ENCODE peak calls at places on chromosomes 7 and 10, in six cellular contexts. One of them, this sample, is unnamed.

GRCh38 chr7:104207348-104207730 is 474 bp downstream of the ORC5 start:
- DNase-seq in tibial nerve: no peak
- DNase-seq in lower leg skin: no peak
- DNase-seq in H54: no peak
- DNase-seq in NB4: peak
- DNase-seq in ovary: no peak
- DNase-seq in this sample: peak

GRCh38 chr10:22590115-22590514 is 124.3 kb downstream of the PIP4K2A start:
- DNase-seq in H54: no peak
- DNase-seq in ovary: no peak
- DNase-seq in tibial nerve: no peak
- DNase-seq in lower leg skin: no peak
- DNase-seq in NB4: no peak
- DNase-seq in this sample: no peak

GRCh38 chr10:77823811-77824542 is 102.6 kb downstream of the DLG5 start:
- DNase-seq in H54: no peak
- DNase-seq in tibial nerve: no peak
- DNase-seq in lower leg skin: no peak
- DNase-seq in NB4: no peak
- DNase-seq in ovary: no peak
- DNase-seq in this sample: no peak

GRCh38 chr7:112152186-112152585 is 54.0 kb downstream of the DOCK4 start:
- DNase-seq in ovary: no peak
- DNase-seq in H54: no peak
- DNase-seq in lower leg skin: no peak
- DNase-seq in tibial nerve: no peak
- DNase-seq in NB4: no peak
- DNase-seq in this sample: no peak

GRCh38 chr10:89624020-89624419 is 21.0 kb downstream of the PANK1 start:
- DNase-seq in NB4: no peak
- DNase-seq in H54: no peak
- DNase-seq in lower leg skin: no peak
- DNase-seq in ovary: no peak
- DNase-seq in tibial nerve: no peak
- DNase-seq in this sample: no peak

GRCh38 chr7:77859343-77859742 is 60.8 kb downstream of the PHTF2 start:
- DNase-seq in H54: no peak
- DNase-seq in ovary: no peak
- DNase-seq in NB4: no peak
- DNase-seq in lower leg skin: no peak
- DNase-seq in tibial nerve: no peak
- DNase-seq in this sample: no peak

GRCh38 chr10:103911021-103911459 is 6.9 kb downstream of the STN1 start:
- DNase-seq in lower leg skin: no peak
- DNase-seq in ovary: no peak
- DNase-seq in tibial nerve: no peak
- DNase-seq in NB4: peak
- DNase-seq in H54: no peak
- DNase-seq in this sample: peak

GRCh38 chr7:152674860-152675760 is 831 bp downstream of the XRCC2 start:
- DNase-seq in ovary: no peak
- DNase-seq in H54: no peak
- DNase-seq in tibial nerve: no peak
- DNase-seq in NB4: peak
- DNase-seq in lower leg skin: no peak
- DNase-seq in this sample: peak

GRCh38 chr10:117242463-117242832 is 1.5 kb downstream of the SLC18A2 start:
- DNase-seq in NB4: no peak
- DNase-seq in lower leg skin: no peak
- DNase-seq in ovary: no peak
- DNase-seq in H54: no peak
- DNase-seq in tibial nerve: no peak
- DNase-seq in this sample: no peak

GRCh38 chr7:81687062-81687461 is 82.8 kb downstream of the HGF start:
- DNase-seq in lower leg skin: no peak
- DNase-seq in H54: no peak
- DNase-seq in ovary: no peak
- DNase-seq in tibial nerve: no peak
- DNase-seq in NB4: no peak
- DNase-seq in this sample: no peak

GRCh38 chr7:36986429-36987362 is 262.4 kb upstream of the AOAH start:
- DNase-seq in lower leg skin: no peak
- DNase-seq in ovary: peak
- DNase-seq in tibial nerve: peak
- DNase-seq in H54: peak
- DNase-seq in NB4: peak
- DNase-seq in this sample: peak

GRCh38 chr10:75612904-75613684 is 181.7 kb downstream of the LRMDA start:
- DNase-seq in ovary: peak
- DNase-seq in lower leg skin: no peak
- DNase-seq in tibial nerve: no peak
- DNase-seq in NB4: peak
- DNase-seq in H54: no peak
- DNase-seq in this sample: no peak

GRCh38 chr10:45373003-45373782 is 823 bp upstream of the ALOX5 start:
- DNase-seq in NB4: no peak
- DNase-seq in H54: no peak
- DNase-seq in lower leg skin: no peak
- DNase-seq in tibial nerve: no peak
- DNase-seq in ovary: no peak
- DNase-seq in this sample: peak

GRCh38 chr7:531777-532176 is 12.1 kb upstream of the PDGFA start:
- DNase-seq in tibial nerve: no peak
- DNase-seq in lower leg skin: no peak
- DNase-seq in ovary: no peak
- DNase-seq in H54: no peak
- DNase-seq in NB4: no peak
- DNase-seq in this sample: no peak

GRCh38 chr7:150406565-150407421 is 27.7 kb downstream of the ZNF775 start:
- DNase-seq in lower leg skin: peak
- DNase-seq in NB4: peak
- DNase-seq in tibial nerve: no peak
- DNase-seq in H54: no peak
- DNase-seq in ovary: peak
- DNase-seq in this sample: peak

GRCh38 chr7:77433901-77434300 is 17.8 kb upstream of the GSAP start:
- DNase-seq in lower leg skin: no peak
- DNase-seq in H54: no peak
- DNase-seq in NB4: no peak
- DNase-seq in ovary: no peak
- DNase-seq in tibial nerve: no peak
- DNase-seq in this sample: no peak

GRCh38 chr7:30647589-30647988 is 34.7 kb downstream of the CRHR2 start:
- DNase-seq in H54: no peak
- DNase-seq in lower leg skin: peak
- DNase-seq in tibial nerve: no peak
- DNase-seq in NB4: no peak
- DNase-seq in ovary: no peak
- DNase-seq in this sample: peak

GRCh38 chr10:104049497-104050250 is 36.0 kb downstream of the COL17A1 start:
- DNase-seq in NB4: no peak
- DNase-seq in ovary: no peak
- DNase-seq in lower leg skin: no peak
- DNase-seq in H54: peak
- DNase-seq in tibial nerve: no peak
- DNase-seq in this sample: no peak

GRCh38 chr10:80413152-80413996 is 5.0 kb downstream of the PRXL2A start:
- DNase-seq in ovary: no peak
- DNase-seq in tibial nerve: no peak
- DNase-seq in lower leg skin: no peak
- DNase-seq in H54: no peak
- DNase-seq in NB4: peak
- DNase-seq in this sample: peak

GRCh38 chr10:13971586-13972475 is 358.9 kb downstream of the FRMD4A start:
- DNase-seq in NB4: no peak
- DNase-seq in lower leg skin: no peak
- DNase-seq in ovary: no peak
- DNase-seq in tibial nerve: no peak
- DNase-seq in H54: no peak
- DNase-seq in this sample: no peak

GRCh38 chr10:133012573-133013359 is 70.4 kb upstream of the CFAP46 start:
- DNase-seq in H54: no peak
- DNase-seq in NB4: no peak
- DNase-seq in lower leg skin: no peak
- DNase-seq in tibial nerve: peak
- DNase-seq in ovary: no peak
- DNase-seq in this sample: no peak

GRCh38 chr10:133011883-133012282 is 69.5 kb upstream of the CFAP46 start:
- DNase-seq in ovary: no peak
- DNase-seq in NB4: no peak
- DNase-seq in H54: no peak
- DNase-seq in lower leg skin: no peak
- DNase-seq in tibial nerve: no peak
- DNase-seq in this sample: no peak

GRCh38 chr10:133015321-133015720 is 72.4 kb upstream of the ADGRA1 start:
- DNase-seq in H54: no peak
- DNase-seq in ovary: no peak
- DNase-seq in NB4: no peak
- DNase-seq in tibial nerve: no peak
- DNase-seq in lower leg skin: no peak
- DNase-seq in this sample: no peak

GRCh38 chr10:133014416-133015210 is 72.2 kb upstream of the CFAP46 start:
- DNase-seq in tibial nerve: no peak
- DNase-seq in lower leg skin: no peak
- DNase-seq in ovary: no peak
- DNase-seq in NB4: no peak
- DNase-seq in H54: no peak
- DNase-seq in this sample: no peak

GRCh38 chr10:133013478-133013877 is 71.1 kb upstream of the CFAP46 start:
- DNase-seq in NB4: peak
- DNase-seq in lower leg skin: no peak
- DNase-seq in H54: no peak
- DNase-seq in ovary: no peak
- DNase-seq in tibial nerve: no peak
- DNase-seq in this sample: no peak
- TF ChIP-seq POLR2A in NB4: no peak
- TF ChIP-seq POLR2A in lower leg skin: no peak
- TF ChIP-seq POLR2A in H54: no peak
- TF ChIP-seq POLR2A in ovary: no peak
- TF ChIP-seq POLR2A in tibial nerve: no peak
- TF ChIP-seq POLR2A in this sample: no peak

GRCh38 chr10:67171970-67172369 is 246.1 kb downstream of the LRRTM3 start:
- DNase-seq in ovary: no peak
- DNase-seq in tibial nerve: no peak
- DNase-seq in NB4: no peak
- DNase-seq in H54: no peak
- DNase-seq in lower leg skin: no peak
- DNase-seq in this sample: no peak

GRCh38 chr10:67175354-67175753 is 249.5 kb downstream of the LRRTM3 start:
- DNase-seq in ovary: no peak
- DNase-seq in NB4: no peak
- DNase-seq in H54: no peak
- DNase-seq in tibial nerve: no peak
- DNase-seq in lower leg skin: no peak
- DNase-seq in this sample: no peak

DNA sequence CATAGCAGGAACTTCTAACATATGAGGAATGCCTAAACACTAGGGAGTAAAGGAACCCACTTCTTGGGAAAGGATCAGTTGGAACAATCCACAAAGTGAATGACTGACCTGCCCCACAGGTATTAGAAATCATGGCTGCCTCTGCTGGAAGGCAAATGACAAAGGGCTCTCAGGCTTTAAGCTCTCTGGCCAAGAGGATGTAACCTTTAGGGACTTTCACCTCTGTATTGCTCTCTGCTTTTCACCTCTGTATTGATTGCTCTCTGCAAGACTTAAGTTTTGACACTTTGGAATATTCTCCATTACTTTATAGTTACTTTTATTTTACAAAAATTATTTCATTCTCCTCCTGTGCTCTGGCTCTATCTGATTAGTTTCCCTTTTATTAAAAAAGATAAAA is 248.0 kb downstream of the LRRTM3 start:
- DNase-seq in H54: no peak
- DNase-seq in lower leg skin: no peak
- DNase-seq in ovary: no peak
- DNase-seq in tibial nerve: no peak
- DNase-seq in NB4: no peak
- DNase-seq in this sample: no peak
- TF ChIP-seq POLR2A in H54: no peak
- TF ChIP-seq POLR2A in lower leg skin: no peak
- TF ChIP-seq POLR2A in ovary: no peak
- TF ChIP-seq POLR2A in tibial nerve: no peak
- TF ChIP-seq POLR2A in NB4: no peak
- TF ChIP-seq POLR2A in this sample: no peak

DNA sequence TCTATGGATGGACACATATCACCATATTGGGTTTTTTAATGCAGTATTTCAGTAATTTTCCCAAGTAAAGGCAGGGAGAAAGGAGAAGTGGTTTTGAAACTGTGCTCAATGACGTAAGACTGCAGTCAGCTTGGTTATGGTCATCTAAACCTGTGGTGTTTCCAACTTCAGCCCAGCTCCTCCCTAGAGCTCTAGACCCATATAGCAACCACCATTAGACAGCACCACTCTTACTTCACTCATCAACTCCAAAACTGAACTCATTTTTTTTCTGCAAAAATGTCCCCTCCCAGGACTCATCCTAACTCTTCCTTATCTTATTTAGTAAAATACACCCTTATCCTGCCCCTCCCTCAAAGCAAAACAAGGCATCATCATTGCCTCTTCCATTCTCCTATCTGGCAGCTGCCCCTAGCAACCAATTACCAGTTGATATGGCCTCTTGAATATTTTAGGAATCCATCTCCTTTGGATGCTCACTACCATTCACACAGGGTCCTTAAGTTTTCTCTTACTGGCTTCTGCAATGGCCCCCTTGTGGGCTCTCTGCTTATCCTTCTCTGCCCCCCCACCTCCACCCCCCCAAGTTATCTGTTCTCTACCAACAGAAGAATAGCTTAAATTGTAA is 1.5 kb upstream of the RALA start:
- DNase-seq in NB4: peak
- DNase-seq in lower leg skin: no peak
- DNase-seq in H54: no peak
- DNase-seq in ovary: no peak
- DNase-seq in tibial nerve: no peak
- DNase-seq in this sample: peak
- TF ChIP-seq POLR2A in NB4: no peak
- TF ChIP-seq POLR2A in lower leg skin: no peak
- TF ChIP-seq POLR2A in H54: no peak
- TF ChIP-seq POLR2A in ovary: no peak
- TF ChIP-seq POLR2A in tibial nerve: no peak
- TF ChIP-seq POLR2A in this sample: peak

GRCh38 chr7:42939457-42940240 is 7.5 kb downstream of the MRPL32 start:
- DNase-seq in tibial nerve: no peak
- DNase-seq in lower leg skin: no peak
- DNase-seq in ovary: no peak
- DNase-seq in H54: no peak
- DNase-seq in NB4: no peak
- DNase-seq in this sample: no peak

GRCh38 chr7:42946616-42946928 is 14.4 kb downstream of the MRPL32 start:
- DNase-seq in tibial nerve: no peak
- DNase-seq in NB4: no peak
- DNase-seq in ovary: no peak
- DNase-seq in H54: no peak
- DNase-seq in lower leg skin: no peak
- DNase-seq in this sample: no peak

GRCh38 chr7:42945821-42946615 is 13.8 kb downstream of the MRPL32 start:
- DNase-seq in tibial nerve: no peak
- DNase-seq in H54: peak
- DNase-seq in ovary: no peak
- DNase-seq in lower leg skin: no peak
- DNase-seq in NB4: no peak
- DNase-seq in this sample: peak

GRCh38 chr7:42935861-42936260 is 3.7 kb downstream of the MRPL32 start:
- DNase-seq in NB4: no peak
- DNase-seq in H54: no peak
- DNase-seq in lower leg skin: no peak
- DNase-seq in ovary: no peak
- DNase-seq in tibial nerve: no peak
- DNase-seq in this sample: no peak

GRCh38 chr7:42940985-42941847 is 9.0 kb downstream of the MRPL32 start:
- DNase-seq in H54: peak
- DNase-seq in ovary: peak
- DNase-seq in tibial nerve: peak
- DNase-seq in lower leg skin: peak
- DNase-seq in NB4: peak
- DNase-seq in this sample: peak
- TF ChIP-seq POLR2A in H54: no peak
- TF ChIP-seq POLR2A in ovary: no peak
- TF ChIP-seq POLR2A in tibial nerve: no peak
- TF ChIP-seq POLR2A in lower leg skin: no peak
- TF ChIP-seq POLR2A in NB4: no peak
- TF ChIP-seq POLR2A in this sample: no peak

This sample was measured in erythroblast.